ENCODE peak calls at places on chromosome 10, in six cellular contexts. I is Caki2, T is NCI-H226, D is left cardiac atrium, E is T-helper 1 cell, Z is neural crest cell. J is an unnamed sample.

GRCh38 chr10:125016611-125017202 is 74.8 kb downstream of the ZRANB1 start:
- DNase-seq in I (no peak), T (no peak), D (peak), E (no peak), Z (no peak), J (peak)

GRCh38 chr10:128316925-128317324 is 190.7 kb upstream of the MKI67 start:
- DNase-seq in I (no peak), T (no peak), D (no peak), E (no peak), Z (no peak), J (no peak)

GRCh38 chr10:86260564-86260963 is 106.0 kb downstream of the GRID1 start:
- DNase-seq in I (no peak), T (no peak), D (no peak), E (no peak), Z (no peak), J (no peak)

GRCh38 chr10:6120691-6121090 is 31.9 kb downstream of the RBM17 start:
- DNase-seq in I (no peak), T (no peak), D (no peak), E (no peak), Z (no peak), J (no peak)

GRCh38 chr10:361203-362135 is 226.2 kb downstream of the ZMYND11 start:
- DNase-seq in I (no peak), T (no peak), D (no peak), E (no peak), Z (no peak), J (no peak)

GRCh38 chr10:11874568-11875182 is 51.5 kb downstream of the PROSER2 start:
- DNase-seq in I (peak), T (peak), D (peak), E (no peak), Z (peak), J (peak)

GRCh38 chr10:58373446-58373834 is 11.8 kb upstream of the TFAM start:
- DNase-seq in I (peak), T (peak), D (no peak), E (no peak), Z (no peak), J (no peak)

GRCh38 chr10:58104419-58104818 is 163.3 kb downstream of the IPMK start:
- DNase-seq in I (no peak), T (no peak), D (no peak), E (no peak), Z (no peak), J (peak)

GRCh38 chr10:91010952-91011351 is 90.1 kb upstream of the ANKRD1 start:
- DNase-seq in I (no peak), T (no peak), D (no peak), E (no peak), Z (no peak), J (no peak)

GRCh38 chr10:93816123-93816747 is 58.5 kb downstream of the LGI1 start:
- DNase-seq in I (peak), T (peak), D (peak), E (no peak), Z (peak), J (peak)

GRCh38 chr10:72076756-72077155 is 11.6 kb downstream of the SPOCK2 start:
- DNase-seq in I (no peak), T (no peak), D (no peak), E (no peak), Z (no peak), J (no peak)

GRCh38 chr10:16901102-16901501 is 83.9 kb upstream of the RSU1 start:
- DNase-seq in I (no peak), T (no peak), D (no peak), E (no peak), Z (no peak), J (no peak)